ENCODE peak calls at places on chromosome 11, in six cellular contexts. S is breast epithelium, B is GM12878, X is body of pancreas, R is IMR-90, L is Peyer's patch. M is an unnamed sample.

GRCh38 chr11:74055938-74056337 is 47.1 kb upstream of the UCP3 start:
- DNase-seq in S (no peak), B (no peak), X (no peak), R (peak), L (no peak), M (peak)

GRCh38 chr11:15841898-15842297 is 514.4 kb downstream of the SOX6 start:
- DNase-seq in S (no peak), B (no peak), X (no peak), R (no peak), L (peak), M (no peak)

GRCh38 chr11:73095613-73096012 is 46.5 kb downstream of the FCHSD2 start:
- DNase-seq in S (no peak), B (no peak), X (no peak), R (no peak), L (no peak), M (no peak)

GRCh38 chr11:132586801-132587200 is 945.5 kb downstream of the OPCML start:
- DNase-seq in S (no peak), B (no peak), X (no peak), R (peak), L (no peak), M (no peak)

GRCh38 chr11:64614927-64615326 is 23.9 kb downstream of the SLC22A12 start:
- DNase-seq in S (no peak), B (no peak), X (no peak), R (no peak), L (no peak), M (no peak)

GRCh38 chr11:131421066-131421855 is 50.8 kb downstream of the NTM start:
- DNase-seq in S (no peak), B (no peak), X (no peak), R (no peak), L (no peak), M (no peak)

GRCh38 chr11:134074346-134074745 is 5.5 kb downstream of the JAM3 start:
- DNase-seq in S (no peak), B (no peak), X (no peak), R (no peak), L (no peak), M (no peak)

GRCh38 chr11:125401746-125402145 is 94.3 kb downstream of the FEZ1 start:
- DNase-seq in S (peak), B (no peak), X (no peak), R (peak), L (no peak), M (no peak)

GRCh38 chr11:29249713-29250112 is 767.1 kb downstream of the KCNA4 start:
- DNase-seq in S (no peak), B (no peak), X (no peak), R (no peak), L (no peak), M (no peak)

GRCh38 chr11:60691636-60692035 is 7.8 kb upstream of the MS4A8 start:
- DNase-seq in S (no peak), B (no peak), X (no peak), R (no peak), L (no peak), M (no peak)

GRCh38 chr11:119091083-119091650 is 6.5 kb downstream of the HMBS start:
- DNase-seq in S (no peak), B (no peak), X (no peak), R (peak), L (no peak), M (no peak)
- TF ChIP-seq POLR2A in S (no peak), B (peak), X (no peak), R (no peak), L (no peak), M (no peak)

DNA sequence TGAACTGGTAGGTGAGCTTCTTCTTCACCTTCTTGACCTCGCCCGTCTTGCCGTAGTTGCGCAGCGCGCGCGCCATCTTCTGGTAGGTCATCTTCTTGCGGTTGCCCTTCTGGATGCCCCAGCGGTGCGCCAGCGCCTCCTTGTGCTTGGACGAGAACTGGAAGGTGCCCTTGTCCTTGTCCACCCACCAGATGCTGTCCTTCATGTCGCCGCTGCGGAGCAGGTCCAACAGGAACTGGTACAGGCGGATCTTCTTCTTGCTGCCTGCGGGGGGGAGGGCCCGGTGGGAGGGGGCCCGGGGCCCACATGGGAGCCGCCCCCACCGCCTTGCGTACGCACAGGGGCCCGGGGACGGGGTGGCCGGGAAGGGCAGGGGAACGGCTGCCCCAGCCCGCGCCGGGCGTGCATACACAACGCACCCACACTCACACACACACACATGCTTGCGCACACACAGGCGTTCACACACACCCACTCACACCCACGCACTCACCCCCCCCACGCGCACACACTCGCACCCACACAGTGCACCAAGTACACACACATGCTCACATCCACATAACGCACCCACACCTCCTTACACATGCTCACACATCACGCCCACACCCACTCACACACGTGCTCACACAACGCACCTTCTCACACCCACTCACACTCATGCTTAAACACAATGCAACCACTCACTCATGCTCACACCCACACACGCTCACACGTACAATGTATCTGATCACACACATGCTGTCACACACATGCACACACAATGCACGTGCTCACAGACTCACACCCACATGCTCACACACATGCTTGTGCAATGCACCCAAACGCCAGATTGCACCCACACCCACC is 3.0 kb upstream of the MYBPC3 start:
- DNase-seq in S (peak), B (no peak), X (peak), R (peak), L (peak), M (peak)
- TF ChIP-seq POLR2A in S (no peak), B (no peak), X (no peak), R (no peak), L (no peak), M (no peak)

GRCh38 chr11:45846974-45847907 is at the start of gene CRY2:
- DNase-seq in S (peak), B (peak), X (peak), R (peak), L (peak), M (peak)
- TF ChIP-seq POLR2A in S (peak), B (peak), X (peak), R (peak), L (peak), M (peak)

DNA sequence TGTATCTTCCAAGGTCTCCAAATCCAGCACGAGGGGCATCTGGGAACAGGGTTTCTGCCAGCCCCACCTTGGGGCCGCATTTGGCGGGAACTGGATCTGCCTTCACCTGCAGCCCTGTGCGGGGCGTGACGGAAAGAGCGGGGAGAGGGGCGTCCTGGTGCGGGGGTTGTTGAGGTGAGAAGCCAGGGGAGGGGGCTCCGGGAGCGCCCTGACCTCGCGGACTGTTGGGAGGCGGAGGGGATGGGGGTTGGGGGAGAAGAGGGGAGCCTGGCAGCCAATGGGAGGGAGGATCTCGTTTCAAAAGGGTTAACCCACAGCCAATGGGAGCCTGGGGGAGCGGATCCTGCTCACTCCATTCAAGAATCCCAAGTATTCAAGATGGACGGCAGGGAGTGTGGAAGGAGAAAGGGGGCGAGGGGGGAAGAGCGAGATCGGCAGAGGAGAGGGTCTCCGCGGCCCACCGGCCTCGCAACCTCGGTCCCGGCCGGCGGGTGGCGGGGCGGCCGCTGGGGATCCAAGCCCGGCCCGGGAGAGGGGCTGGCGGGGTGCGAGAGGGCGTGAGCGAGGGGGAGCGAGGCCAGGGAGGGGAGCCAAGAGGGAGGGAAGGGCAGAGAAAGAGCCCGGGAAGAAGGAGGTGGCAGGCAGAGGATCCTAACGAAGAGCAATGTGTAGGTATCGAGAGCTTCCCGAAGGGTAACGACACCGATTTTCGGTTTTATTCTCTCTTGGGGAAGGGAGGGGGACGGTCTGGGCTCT is 11.5 kb downstream of the YPEL4 start:
- DNase-seq in S (no peak), B (no peak), X (peak), R (peak), L (peak), M (peak)
- TF ChIP-seq POLR2A in S (no peak), B (no peak), X (peak), R (peak), L (no peak), M (peak)

GRCh38 chr11:46120711-46121327 is 435 bp downstream of the PHF21A start:
- DNase-seq in S (no peak), B (no peak), X (peak), R (peak), L (peak), M (peak)
- TF ChIP-seq POLR2A in S (no peak), B (no peak), X (peak), R (no peak), L (no peak), M (peak)